ENCODE peak calls at places on chromosomes 13 and 19, in four cellular contexts. One of them, this sample, is unnamed.

GRCh38 chr13:69306766-69307165 is 800.9 kb upstream of the ATXN8OS start:
- DNase-seq in stomach: no peak
- DNase-seq in thyroid gland: no peak
- DNase-seq in HCT116: no peak
- DNase-seq in this sample: no peak

GRCh38 chr13:113231306-113232207 is 22.1 kb downstream of the CUL4A start:
- DNase-seq in stomach: no peak
- DNase-seq in thyroid gland: no peak
- DNase-seq in HCT116: no peak
- DNase-seq in this sample: no peak

GRCh38 chr13:52851153-52851962 is 2.9 kb upstream of the PCDH8 start:
- DNase-seq in stomach: peak; percentile 32
- DNase-seq in thyroid gland: peak; percentile 61
- DNase-seq in HCT116: no peak
- DNase-seq in this sample: no peak

GRCh38 chr13:38417241-38417640 is 67.6 kb downstream of the UFM1 start:
- DNase-seq in stomach: no peak
- DNase-seq in thyroid gland: no peak
- DNase-seq in HCT116: no peak
- DNase-seq in this sample: no peak

GRCh38 chr13:78022164-78022877 is 103.7 kb upstream of the EDNRB start:
- DNase-seq in stomach: peak; percentile 30
- DNase-seq in thyroid gland: peak; percentile 3
- DNase-seq in HCT116: no peak
- DNase-seq in this sample: peak; percentile 76

GRCh38 chr13:42405665-42406390 is 133.9 kb downstream of the AKAP11 start:
- DNase-seq in stomach: no peak
- DNase-seq in thyroid gland: no peak
- DNase-seq in HCT116: no peak
- DNase-seq in this sample: no peak

GRCh38 chr13:99655351-99656091 is 154.2 kb downstream of the TM9SF2 start:
- DNase-seq in stomach: no peak
- DNase-seq in thyroid gland: no peak
- DNase-seq in HCT116: peak; percentile 90
- DNase-seq in this sample: no peak

GRCh38 chr19:11091343-11092153 is 2.3 kb downstream of the LDLR start:
- DNase-seq in stomach: peak; percentile 67
- DNase-seq in thyroid gland: no peak
- DNase-seq in HCT116: peak; percentile 83
- DNase-seq in this sample: no peak

GRCh38 chr13:28558567-28558966 is 63.6 kb upstream of the FLT1 start:
- DNase-seq in stomach: no peak
- DNase-seq in thyroid gland: peak; percentile 96
- DNase-seq in HCT116: no peak
- DNase-seq in this sample: no peak

GRCh38 chr19:6279931-6280591 is at the start of gene MLLT1:
- DNase-seq in stomach: peak; percentile 97
- DNase-seq in thyroid gland: peak; percentile 96
- DNase-seq in HCT116: peak; percentile 89
- DNase-seq in this sample: peak; percentile 99
- TF ChIP-seq POLR2A in stomach: no peak
- TF ChIP-seq POLR2A in thyroid gland: no peak
- TF ChIP-seq POLR2A in HCT116: no peak
- TF ChIP-seq POLR2A in this sample: no peak

DNA sequence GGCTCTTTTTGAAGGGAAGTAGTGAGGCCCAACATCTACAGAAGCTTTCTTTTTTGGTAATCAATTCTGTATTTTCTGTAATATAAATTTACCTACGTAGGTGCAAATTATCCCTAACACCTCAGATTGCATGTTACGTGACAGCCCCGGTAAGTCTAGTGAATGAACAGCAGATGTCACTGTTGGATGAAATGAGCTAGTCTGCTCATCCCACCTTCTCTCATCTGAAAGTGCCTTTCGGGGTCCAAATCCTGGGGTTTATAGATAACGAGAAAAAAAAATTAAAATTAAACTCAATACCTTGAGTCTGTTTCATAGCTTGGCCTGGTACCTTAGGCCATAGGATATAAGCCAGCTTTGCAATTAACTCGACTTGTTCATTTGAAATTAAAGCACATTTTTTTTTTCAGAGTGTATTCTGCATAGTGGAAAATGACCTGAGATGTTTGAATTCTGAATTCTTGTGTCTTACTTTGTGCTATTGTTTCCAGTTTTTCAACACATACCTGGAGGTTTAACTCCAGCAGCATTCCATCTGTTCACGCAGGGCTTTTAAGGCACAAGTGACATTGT is 548.2 kb downstream of the GPC5 start:
- DNase-seq in stomach: no peak
- DNase-seq in thyroid gland: no peak
- DNase-seq in HCT116: no peak
- DNase-seq in this sample: no peak
- TF ChIP-seq CTCF in stomach: no peak
- TF ChIP-seq CTCF in thyroid gland: no peak
- TF ChIP-seq CTCF in HCT116: peak; percentile 16
- TF ChIP-seq CTCF in this sample: no peak

GRCh38 chr13:34698953-34699352 is 243.1 kb upstream of the NBEA start:
- DNase-seq in stomach: no peak
- DNase-seq in thyroid gland: no peak
- DNase-seq in HCT116: no peak
- DNase-seq in this sample: no peak

GRCh38 chr13:34696741-34697140 is 245.3 kb upstream of the NBEA start:
- DNase-seq in stomach: no peak
- DNase-seq in thyroid gland: no peak
- DNase-seq in HCT116: no peak
- DNase-seq in this sample: no peak

GRCh38 chr13:34700155-34700554 is 241.9 kb upstream of the NBEA start:
- DNase-seq in stomach: no peak
- DNase-seq in thyroid gland: no peak
- DNase-seq in HCT116: no peak
- DNase-seq in this sample: no peak

GRCh38 chr13:34695063-34695462 is 247.0 kb upstream of the NBEA start:
- DNase-seq in stomach: no peak
- DNase-seq in thyroid gland: peak; percentile 63
- DNase-seq in HCT116: no peak
- DNase-seq in this sample: no peak

GRCh38 chr13:34696296-34696695 is 245.8 kb upstream of the NBEA start:
- DNase-seq in stomach: no peak
- DNase-seq in thyroid gland: no peak
- DNase-seq in HCT116: no peak
- DNase-seq in this sample: no peak
- H3K4me3 ChIP-seq in stomach: no peak overlapping the region
- H3K4me3 ChIP-seq in thyroid gland: no peak overlapping the region
- H3K4me3 ChIP-seq in HCT116: no peak overlapping the region
- H3K4me3 ChIP-seq in this sample: no peak overlapping the region

GRCh38 chr19:29804493-29804892 is 7.3 kb upstream of the CCNE1 start:
- DNase-seq in stomach: no peak
- DNase-seq in thyroid gland: no peak
- DNase-seq in HCT116: no peak
- DNase-seq in this sample: no peak

GRCh38 chr19:29806098-29806866 is 5.5 kb upstream of the CCNE1 start:
- DNase-seq in stomach: no peak
- DNase-seq in thyroid gland: peak; percentile 8
- DNase-seq in HCT116: no peak
- DNase-seq in this sample: peak; percentile 66

GRCh38 chr19:29807870-29808405 is 3.9 kb upstream of the CCNE1 start:
- DNase-seq in stomach: no peak
- DNase-seq in thyroid gland: no peak
- DNase-seq in HCT116: no peak
- DNase-seq in this sample: peak; percentile 54

GRCh38 chr19:29805026-29805925 is 6.5 kb upstream of the CCNE1 start:
- DNase-seq in stomach: no peak
- DNase-seq in thyroid gland: no peak
- DNase-seq in HCT116: no peak
- DNase-seq in this sample: peak; percentile 46

DNA sequence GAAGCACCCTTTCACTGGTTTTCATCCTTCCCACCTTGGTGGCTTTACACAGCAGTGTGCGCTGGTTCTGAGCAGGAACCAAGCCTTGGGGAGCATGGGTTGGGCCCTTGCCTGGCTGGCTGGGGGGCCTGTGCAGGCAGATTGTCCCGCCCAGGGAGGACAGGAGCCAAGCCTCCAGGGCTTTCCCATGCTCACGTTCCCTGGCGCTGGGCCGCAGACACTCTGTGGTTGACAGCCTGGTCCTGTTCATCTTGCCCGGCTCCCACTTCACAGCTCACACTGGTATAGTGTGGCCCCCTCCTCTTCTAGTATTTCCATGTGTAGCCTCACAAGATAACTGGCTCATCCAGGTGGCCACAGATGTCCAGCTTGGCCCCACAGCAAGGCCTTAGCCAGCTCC is 4.6 kb upstream of the CCNE1 start:
- DNase-seq in stomach: no peak
- DNase-seq in thyroid gland: no peak
- DNase-seq in HCT116: no peak
- DNase-seq in this sample: peak; percentile 71
- TF ChIP-seq POLR2A in stomach: no peak
- TF ChIP-seq POLR2A in thyroid gland: no peak
- TF ChIP-seq POLR2A in HCT116: no peak
- TF ChIP-seq POLR2A in this sample: no peak

GRCh38 chr13:40619479-40619814 is 47.0 kb downstream of the FOXO1 start:
- DNase-seq in stomach: no peak
- DNase-seq in thyroid gland: no peak
- DNase-seq in HCT116: no peak
- DNase-seq in this sample: no peak

GRCh38 chr13:40622761-40623160 is 43.7 kb downstream of the FOXO1 start:
- DNase-seq in stomach: no peak
- DNase-seq in thyroid gland: no peak
- DNase-seq in HCT116: no peak
- DNase-seq in this sample: no peak

GRCh38 chr13:40624338-40624737 is 42.1 kb downstream of the FOXO1 start:
- DNase-seq in stomach: no peak
- DNase-seq in thyroid gland: no peak
- DNase-seq in HCT116: no peak
- DNase-seq in this sample: no peak

GRCh38 chr13:40618581-40619478 is 47.6 kb downstream of the FOXO1 start:
- DNase-seq in stomach: no peak
- DNase-seq in thyroid gland: no peak
- DNase-seq in HCT116: no peak
- DNase-seq in this sample: no peak

GRCh38 chr13:40622246-40622645 is 44.2 kb downstream of the FOXO1 start:
- DNase-seq in stomach: no peak
- DNase-seq in thyroid gland: no peak
- DNase-seq in HCT116: no peak
- DNase-seq in this sample: no peak
- TF ChIP-seq CTCF in stomach: no peak
- TF ChIP-seq CTCF in thyroid gland: no peak
- TF ChIP-seq CTCF in HCT116: no peak
- TF ChIP-seq CTCF in this sample: no peak

GRCh38 chr19:35251456-35251855 is 2.7 kb downstream of the LSR start:
- DNase-seq in stomach: no peak
- DNase-seq in thyroid gland: no peak
- DNase-seq in HCT116: no peak
- DNase-seq in this sample: peak; percentile 30

GRCh38 chr19:35248310-35249145 is at the start of gene LSR:
- DNase-seq in stomach: peak; percentile 94
- DNase-seq in thyroid gland: peak; percentile 95
- DNase-seq in HCT116: peak; percentile 94
- DNase-seq in this sample: peak; percentile 94

GRCh38 chr19:35247526-35248309 is 1.1 kb upstream of the LSR start:
- DNase-seq in stomach: peak; percentile 93
- DNase-seq in thyroid gland: peak; percentile 95
- DNase-seq in HCT116: peak; percentile 95
- DNase-seq in this sample: peak; percentile 87

GRCh38 chr19:35249146-35249847 is 495 bp downstream of the LSR start:
- DNase-seq in stomach: no peak
- DNase-seq in thyroid gland: no peak
- DNase-seq in HCT116: no peak
- DNase-seq in this sample: no peak

GRCh38 chr19:35249848-35250711 is 1.3 kb downstream of the LSR start:
- DNase-seq in stomach: no peak
- DNase-seq in thyroid gland: no peak
- DNase-seq in HCT116: no peak
- DNase-seq in this sample: peak; percentile 76
- H3K4me3 ChIP-seq in stomach: peak overlapping the region; percentile 58
- H3K4me3 ChIP-seq in thyroid gland: peak overlapping the region; percentile 75
- H3K4me3 ChIP-seq in HCT116: peak overlapping the region; percentile 98
- H3K4me3 ChIP-seq in this sample: peak overlapping the region; percentile 61

GRCh38 chr19:19900574-19901444 is at the start of gene ZNF93:
- DNase-seq in stomach: peak; percentile 94
- DNase-seq in thyroid gland: peak; percentile 98
- DNase-seq in HCT116: no peak
- DNase-seq in this sample: peak; percentile 93
- TF ChIP-seq POLR2A in stomach: peak; percentile 33
- TF ChIP-seq POLR2A in thyroid gland: no peak
- TF ChIP-seq POLR2A in HCT116: no peak
- TF ChIP-seq POLR2A in this sample: no peak

GRCh38 chr19:46824887-46825730 is 25.5 kb downstream of the AP2S1 start:
- DNase-seq in stomach: no peak
- DNase-seq in thyroid gland: no peak
- DNase-seq in HCT116: no peak
- DNase-seq in this sample: peak; percentile 75
- TF ChIP-seq CTCF in stomach: no peak
- TF ChIP-seq CTCF in thyroid gland: no peak
- TF ChIP-seq CTCF in HCT116: no peak
- TF ChIP-seq CTCF in this sample: peak; percentile 17

DNA sequence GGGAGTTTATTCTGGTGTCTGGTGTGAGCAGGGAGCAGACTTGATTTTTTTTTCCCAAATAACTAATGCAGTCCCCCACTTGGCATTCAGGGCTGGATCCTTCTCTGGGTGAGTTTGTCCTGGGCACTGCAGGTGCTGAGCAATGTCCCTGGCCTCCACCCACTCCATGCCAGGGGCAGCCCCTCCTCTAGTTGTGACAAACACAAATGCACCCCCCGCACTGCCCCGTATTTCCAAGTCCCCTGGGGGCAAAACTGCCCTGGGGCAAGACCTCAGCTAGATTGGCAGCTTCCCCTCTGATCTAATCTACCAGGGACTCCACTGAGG is 6.4 kb downstream of the MOB3A start:
- DNase-seq in stomach: no peak
- DNase-seq in thyroid gland: no peak
- DNase-seq in HCT116: no peak
- DNase-seq in this sample: no peak
- H3K4me3 ChIP-seq in stomach: no peak overlapping the region
- H3K4me3 ChIP-seq in thyroid gland: no peak overlapping the region
- H3K4me3 ChIP-seq in HCT116: peak overlapping the region; percentile 16
- H3K4me3 ChIP-seq in this sample: peak overlapping the region; percentile 23

DNA sequence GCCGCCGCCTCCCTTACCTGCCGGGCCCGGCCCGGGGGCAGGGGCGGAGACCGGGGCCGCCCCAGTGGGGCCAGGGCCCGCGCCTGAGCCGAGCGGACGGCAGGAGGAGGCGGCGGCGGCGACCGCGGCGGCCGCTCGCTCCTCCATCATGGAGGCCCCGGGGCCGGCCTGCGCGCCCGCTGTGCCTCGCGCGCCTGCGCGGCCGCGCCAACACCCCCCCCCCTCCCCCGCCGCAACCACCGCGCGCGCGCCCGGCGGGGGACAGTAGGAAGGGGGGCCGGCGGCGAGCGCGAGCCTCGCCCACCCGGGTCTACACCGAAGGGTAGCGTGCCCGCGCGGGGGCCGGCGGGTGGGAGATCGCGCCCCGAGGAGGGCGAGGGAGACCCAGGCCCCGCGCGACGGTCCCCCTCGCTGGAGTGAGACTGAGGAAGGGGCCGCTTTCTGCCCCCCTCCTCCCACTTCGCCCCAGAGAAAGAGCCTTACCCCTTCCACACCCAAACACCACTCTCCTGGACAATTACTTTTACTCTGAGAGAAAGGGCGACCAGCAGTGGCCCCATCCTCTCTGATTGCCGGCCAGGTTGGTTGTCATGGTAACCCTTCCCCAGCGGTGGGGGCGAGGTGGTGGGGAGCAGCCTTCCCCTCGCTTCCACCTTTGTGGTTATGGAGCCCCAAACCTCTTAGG is at the start of gene STRN4:
- DNase-seq in stomach: peak; percentile 67
- DNase-seq in thyroid gland: peak; percentile 43
- DNase-seq in HCT116: no peak
- DNase-seq in this sample: peak; percentile 90
- TF ChIP-seq POLR2A in stomach: no peak
- TF ChIP-seq POLR2A in thyroid gland: peak; percentile 44
- TF ChIP-seq POLR2A in HCT116: peak; percentile 41
- TF ChIP-seq POLR2A in this sample: no peak

This sample was measured in spleen.